ENCODE peak calls at places on chromosome 7, in eight cellular contexts. Q is GM12865; Y is BE2C; N is mucosa of descending colon; M is astrocyte of the spinal cord; V is foreskin fibroblast; B is astrocyte of the cerebellum; H is CD8-positive, alpha-beta T cell. S is an unnamed sample.

GRCh38 chr7:157471259-157472125 is 134.7 kb downstream of the DNAJB6 start:
- DNase-seq in Y (no peak), M (no peak), Q (no peak), N (no peak), B (no peak), H (peak; percentile 47), V (no peak), S (no peak)

GRCh38 chr7:55174856-55175255 is 156.0 kb downstream of the EGFR start:
- DNase-seq in B (no peak), N (no peak), H (no peak), V (no peak), Q (no peak), M (no peak), Y (no peak), S (no peak)

GRCh38 chr7:151825711-151826110 is 51.2 kb downstream of the PRKAG2 start:
- DNase-seq in H (no peak), N (no peak), Y (no peak), M (no peak), V (no peak), B (no peak), Q (no peak), S (no peak)

GRCh38 chr7:15652776-15653290 is 33.6 kb downstream of the MEOX2 start:
- DNase-seq in M (no peak), H (no peak), Q (no peak), B (no peak), V (peak; percentile 34), N (no peak), Y (no peak), S (no peak)

GRCh38 chr7:154911411-154911810 is 91.5 kb downstream of the PAXIP1 start:
- DNase-seq in N (no peak), B (no peak), V (no peak), Y (no peak), Q (no peak), M (no peak), H (no peak), S (no peak)

GRCh38 chr7:49014870-49015269 is 90.5 kb downstream of the CDC14C start:
- DNase-seq in Y (no peak), B (no peak), M (no peak), V (no peak), H (no peak), Q (no peak), N (no peak), S (no peak)

GRCh38 chr7:98456851-98457250 is 56.0 kb upstream of the BAIAP2L1 start:
- DNase-seq in B (no peak), H (no peak), M (no peak), Y (no peak), Q (no peak), V (no peak), N (no peak), S (no peak)

GRCh38 chr7:94247970-94248369 is 146.7 kb upstream of the COL1A2 start:
- DNase-seq in Y (no peak), V (no peak), M (no peak), B (no peak), N (no peak), Q (no peak), H (no peak), S (no peak)

GRCh38 chr7:132618956-132619305 is 42.7 kb upstream of the PLXNA4 start:
- DNase-seq in Q (no peak), M (peak; percentile 50), V (peak; percentile 36), Y (no peak), H (no peak), N (no peak), B (no peak), S (no peak)

GRCh38 chr7:128945668-128946366 is 8.1 kb downstream of the IRF5 start:
- DNase-seq in N (no peak), M (no peak), V (no peak), H (no peak), Q (no peak), B (no peak), Y (no peak), S (no peak)

GRCh38 chr7:26426096-26426495 is 134.4 kb downstream of the SNX10 start:
- DNase-seq in Q (no peak), N (no peak), B (no peak), Y (no peak), V (no peak), H (no peak), M (no peak), S (no peak)

GRCh38 chr7:81606078-81606863 is 163.6 kb downstream of the HGF start:
- DNase-seq in V (no peak), Q (no peak), B (no peak), Y (no peak), H (no peak), N (no peak), M (no peak), S (no peak)

GRCh38 chr7:39735903-39736302 is 112.5 kb downstream of the RALA start:
- DNase-seq in Y (peak; percentile 77), N (no peak), H (no peak), V (no peak), Q (peak; percentile 38), M (peak; percentile 42), B (no peak), S (no peak)

GRCh38 chr7:47817922-47818321 is 130.3 kb downstream of the PKD1L1 start:
- DNase-seq in N (no peak), M (no peak), Y (no peak), B (no peak), V (peak; percentile 20), H (no peak), Q (no peak), S (no peak)

GRCh38 chr7:98240961-98241673 is 10.9 kb downstream of the TECPR1 start:
- DNase-seq in B (peak; percentile 13), H (peak; percentile 17), Y (peak; percentile 63), V (peak; percentile 59), N (peak; percentile 59), M (peak; percentile 46), Q (peak; percentile 71), S (no peak)

GRCh38 chr7:36623247-36623646 is 101.0 kb downstream of the AOAH start:
- DNase-seq in M (no peak), Q (no peak), B (no peak), H (no peak), N (no peak), V (no peak), Y (no peak), S (no peak)

GRCh38 chr7:101363734-101364374 is 1.2 kb downstream of the COL26A1 start:
- DNase-seq in Q (peak; percentile 72), M (peak; percentile 49), H (peak; percentile 66), N (peak; percentile 73), B (peak; percentile 35), Y (peak; percentile 75), V (peak; percentile 86), S (peak; percentile 7)

GRCh38 chr7:115682507-115682906 is 348.1 kb downstream of the TFEC start:
- DNase-seq in M (no peak), N (no peak), H (no peak), Y (no peak), V (no peak), Q (peak; percentile 6), B (no peak), S (no peak)

GRCh38 chr7:115679423-115679822 is 351.1 kb downstream of the TFEC start:
- DNase-seq in B (no peak), Q (no peak), M (no peak), N (no peak), V (peak; percentile 14), Y (no peak), H (no peak), S (no peak)

GRCh38 chr7:115680921-115681320 is 349.6 kb downstream of the TFEC start:
- DNase-seq in N (no peak), B (no peak), V (no peak), H (no peak), Y (no peak), Q (no peak), M (no peak), S (no peak)

GRCh38 chr7:115678049-115678982 is 352.2 kb downstream of the TFEC start:
- DNase-seq in Y (no peak), M (peak; percentile 32), H (no peak), B (peak; percentile 32), Q (no peak), V (peak; percentile 91), N (peak; percentile 29), S (peak; percentile 32)

DNA sequence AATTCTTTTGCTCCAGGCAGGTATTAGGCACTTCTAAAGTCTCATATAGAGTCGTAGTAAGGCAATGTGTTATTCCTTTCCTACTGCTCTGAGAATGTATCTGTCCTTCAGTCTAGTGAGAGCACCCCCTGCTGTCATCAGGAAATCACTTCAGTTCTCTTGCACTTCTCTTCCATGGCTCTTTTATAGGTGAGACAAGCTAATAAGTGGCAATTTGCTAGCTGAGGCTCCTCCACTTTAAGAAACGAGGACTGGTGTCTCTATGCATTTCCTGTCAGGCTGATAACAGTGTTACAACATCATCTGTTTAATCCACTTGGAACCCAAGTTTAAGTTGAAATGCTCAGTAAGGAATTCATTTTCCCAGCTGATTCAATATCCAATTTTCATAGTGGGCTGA is 350.6 kb downstream of the TFEC start:
- DNase-seq in N (no peak), Q (peak; percentile 49), Y (peak; percentile 8), M (peak; percentile 49), B (no peak), V (peak; percentile 69), H (no peak), S (no peak)
- TF ChIP-seq CTCF in N (no peak), Q (peak; percentile 33), Y (peak; percentile 45), M (peak; percentile 60), B (peak; percentile 45), V (peak; percentile 50), H (no peak), S (peak; percentile 61)

GRCh38 chr7:106755641-106756040 is 94.7 kb upstream of the CCDC71L start:
- DNase-seq in B (no peak), Q (no peak), V (no peak), Y (no peak), M (no peak), H (no peak), N (no peak), S (no peak)
- TF ChIP-seq CTCF in B (no peak), Q (no peak), V (no peak), Y (no peak), M (no peak), H (no peak), N (no peak), S (no peak)

GRCh38 chr7:138865843-138866242 is 67.8 kb upstream of the ATP6V0A4 start:
- DNase-seq in Y (no peak), B (no peak), V (no peak), M (no peak), N (no peak), Q (peak; percentile 38), H (peak; percentile 34), S (no peak)
- TF ChIP-seq CTCF in Y (peak; percentile 40), B (peak; percentile 28), V (no peak), M (peak; percentile 44), N (no peak), Q (peak; percentile 52), H (peak; percentile 52), S (no peak)

GRCh38 chr7:27930910-27931476 is 191.0 kb downstream of the TAX1BP1 start:
- DNase-seq in N (no peak), H (no peak), V (no peak), M (no peak), Q (no peak), Y (no peak), B (no peak), S (no peak)

GRCh38 chr7:27929127-27929526 is 189.2 kb downstream of the TAX1BP1 start:
- DNase-seq in N (no peak), Q (no peak), H (no peak), Y (no peak), B (no peak), M (no peak), V (no peak), S (no peak)

GRCh38 chr7:27936244-27937102 is 196.5 kb downstream of the TAX1BP1 start:
- DNase-seq in Q (no peak), V (no peak), B (no peak), M (no peak), Y (no peak), H (no peak), N (no peak), S (no peak)

GRCh38 chr7:27928001-27928400 is 188.0 kb downstream of the TAX1BP1 start:
- DNase-seq in H (no peak), N (no peak), M (no peak), Q (no peak), V (no peak), Y (no peak), B (no peak), S (no peak)

GRCh38 chr7:27933691-27934565 is 194.0 kb downstream of the TAX1BP1 start:
- DNase-seq in Y (no peak), H (no peak), N (no peak), Q (no peak), V (peak; percentile 86), M (peak; percentile 91), B (peak; percentile 98), S (no peak)
- TF ChIP-seq CTCF in Y (peak; percentile 40), H (peak; percentile 51), N (no peak), Q (peak; percentile 24), V (peak; percentile 13), M (peak; percentile 37), B (peak; percentile 21), S (peak; percentile 23)